ENCODE peak calls at places on chromosome 13, in nine cellular contexts. One of them, this sample, is unnamed.

GRCh38 chr13:74132152-74132767 is 1.9 kb downstream of the KLF12 start:
- DNase-seq in transverse colon: no peak
- DNase-seq in K562: no peak
- DNase-seq in SK-N-MC: no peak
- DNase-seq in breast epithelium: no peak
- DNase-seq in upper lobe of left lung: no peak
- DNase-seq in H1: no peak
- DNase-seq in sigmoid colon: no peak
- DNase-seq in stomach: no peak
- DNase-seq in this sample: no peak

GRCh38 chr13:50732712-50733111 is 110.8 kb downstream of the DLEU7 start:
- DNase-seq in H1: no peak
- DNase-seq in stomach: no peak
- DNase-seq in breast epithelium: no peak
- DNase-seq in sigmoid colon: no peak
- DNase-seq in K562: no peak
- DNase-seq in transverse colon: no peak
- DNase-seq in upper lobe of left lung: no peak
- DNase-seq in SK-N-MC: no peak
- DNase-seq in this sample: no peak

GRCh38 chr13:110089815-110090214 is 217.1 kb downstream of the COL4A1 start:
- DNase-seq in breast epithelium: no peak
- DNase-seq in SK-N-MC: no peak
- DNase-seq in transverse colon: no peak
- DNase-seq in sigmoid colon: no peak
- DNase-seq in K562: no peak
- DNase-seq in H1: no peak
- DNase-seq in upper lobe of left lung: no peak
- DNase-seq in stomach: no peak
- DNase-seq in this sample: no peak

GRCh38 chr13:113958373-113958772 is 15.5 kb downstream of the C13orf46 start:
- DNase-seq in H1: no peak
- DNase-seq in stomach: no peak
- DNase-seq in breast epithelium: no peak
- DNase-seq in upper lobe of left lung: no peak
- DNase-seq in K562: no peak
- DNase-seq in sigmoid colon: no peak
- DNase-seq in transverse colon: no peak
- DNase-seq in SK-N-MC: no peak
- DNase-seq in this sample: no peak

GRCh38 chr13:25654332-25654731 is 282.6 kb downstream of the ATP8A2 start:
- DNase-seq in stomach: no peak
- DNase-seq in SK-N-MC: no peak
- DNase-seq in upper lobe of left lung: no peak
- DNase-seq in K562: no peak
- DNase-seq in sigmoid colon: no peak
- DNase-seq in transverse colon: no peak
- DNase-seq in breast epithelium: no peak
- DNase-seq in H1: no peak
- DNase-seq in this sample: no peak

GRCh38 chr13:99182439-99182838 is 18.2 kb upstream of the UBAC2 start:
- DNase-seq in SK-N-MC: no peak
- DNase-seq in transverse colon: no peak
- DNase-seq in H1: no peak
- DNase-seq in sigmoid colon: no peak
- DNase-seq in stomach: no peak
- DNase-seq in breast epithelium: no peak
- DNase-seq in upper lobe of left lung: no peak
- DNase-seq in K562: no peak
- DNase-seq in this sample: no peak

GRCh38 chr13:110227864-110228643 is 78.9 kb downstream of the COL4A1 start:
- DNase-seq in stomach: no peak
- DNase-seq in H1: no peak
- DNase-seq in breast epithelium: no peak
- DNase-seq in sigmoid colon: no peak
- DNase-seq in upper lobe of left lung: no peak
- DNase-seq in transverse colon: no peak
- DNase-seq in K562: no peak
- DNase-seq in SK-N-MC: peak; percentile 78
- DNase-seq in this sample: no peak

GRCh38 chr13:73717632-73718031 is 416.6 kb downstream of the KLF12 start:
- DNase-seq in breast epithelium: no peak
- DNase-seq in H1: no peak
- DNase-seq in transverse colon: no peak
- DNase-seq in SK-N-MC: no peak
- DNase-seq in upper lobe of left lung: no peak
- DNase-seq in sigmoid colon: no peak
- DNase-seq in stomach: no peak
- DNase-seq in K562: no peak
- DNase-seq in this sample: no peak

GRCh38 chr13:23799945-23800344 is 89.3 kb downstream of the MIPEP start:
- DNase-seq in sigmoid colon: no peak
- DNase-seq in stomach: no peak
- DNase-seq in K562: no peak
- DNase-seq in breast epithelium: no peak
- DNase-seq in SK-N-MC: no peak
- DNase-seq in upper lobe of left lung: no peak
- DNase-seq in transverse colon: no peak
- DNase-seq in H1: no peak
- DNase-seq in this sample: no peak

GRCh38 chr13:96397807-96398206 is 307.9 kb downstream of the HS6ST3 start:
- DNase-seq in sigmoid colon: no peak
- DNase-seq in transverse colon: no peak
- DNase-seq in stomach: no peak
- DNase-seq in breast epithelium: no peak
- DNase-seq in K562: no peak
- DNase-seq in upper lobe of left lung: no peak
- DNase-seq in H1: no peak
- DNase-seq in SK-N-MC: no peak
- DNase-seq in this sample: no peak

GRCh38 chr13:107367258-107367657 is 799.3 kb upstream of the ARGLU1 start:
- DNase-seq in H1: no peak
- DNase-seq in stomach: no peak
- DNase-seq in upper lobe of left lung: no peak
- DNase-seq in transverse colon: no peak
- DNase-seq in SK-N-MC: no peak
- DNase-seq in sigmoid colon: no peak
- DNase-seq in K562: no peak
- DNase-seq in breast epithelium: no peak
- DNase-seq in this sample: no peak

GRCh38 chr13:66780814-66781213 is 449.3 kb downstream of the PCDH9 start:
- DNase-seq in H1: no peak
- DNase-seq in breast epithelium: no peak
- DNase-seq in transverse colon: no peak
- DNase-seq in sigmoid colon: no peak
- DNase-seq in stomach: no peak
- DNase-seq in K562: no peak
- DNase-seq in SK-N-MC: no peak
- DNase-seq in upper lobe of left lung: no peak
- DNase-seq in this sample: no peak

GRCh38 chr13:43573361-43573740 is 213.4 kb downstream of the ENOX1 start:
- DNase-seq in breast epithelium: no peak
- DNase-seq in upper lobe of left lung: no peak
- DNase-seq in SK-N-MC: no peak
- DNase-seq in H1: no peak
- DNase-seq in transverse colon: no peak
- DNase-seq in K562: no peak
- DNase-seq in stomach: no peak
- DNase-seq in sigmoid colon: no peak
- DNase-seq in this sample: no peak

GRCh38 chr13:109750376-109750775 is 36.0 kb downstream of the IRS2 start:
- DNase-seq in K562: no peak
- DNase-seq in stomach: no peak
- DNase-seq in H1: no peak
- DNase-seq in sigmoid colon: no peak
- DNase-seq in SK-N-MC: no peak
- DNase-seq in upper lobe of left lung: no peak
- DNase-seq in breast epithelium: no peak
- DNase-seq in transverse colon: no peak
- DNase-seq in this sample: no peak

GRCh38 chr13:46801831-46802230 is 4.9 kb upstream of the ESD start:
- DNase-seq in stomach: no peak
- DNase-seq in K562: no peak
- DNase-seq in upper lobe of left lung: no peak
- DNase-seq in SK-N-MC: no peak
- DNase-seq in sigmoid colon: no peak
- DNase-seq in H1: no peak
- DNase-seq in transverse colon: no peak
- DNase-seq in breast epithelium: no peak
- DNase-seq in this sample: no peak

GRCh38 chr13:30569901-30570576 is 47.7 kb upstream of the USPL1 start:
- DNase-seq in K562: peak; percentile 5
- DNase-seq in H1: peak; percentile 36
- DNase-seq in upper lobe of left lung: no peak
- DNase-seq in transverse colon: peak; percentile 13
- DNase-seq in sigmoid colon: peak; percentile 73
- DNase-seq in SK-N-MC: no peak
- DNase-seq in breast epithelium: peak; percentile 33
- DNase-seq in stomach: peak; percentile 35
- DNase-seq in this sample: no peak

GRCh38 chr13:62209539-62209938 is 793.9 kb upstream of the PCDH20 start:
- DNase-seq in SK-N-MC: no peak
- DNase-seq in upper lobe of left lung: no peak
- DNase-seq in breast epithelium: no peak
- DNase-seq in sigmoid colon: no peak
- DNase-seq in H1: no peak
- DNase-seq in K562: no peak
- DNase-seq in transverse colon: peak; percentile 8
- DNase-seq in stomach: no peak
- DNase-seq in this sample: no peak

GRCh38 chr13:80612804-80613203 is 271.9 kb upstream of the SPRY2 start:
- DNase-seq in H1: no peak
- DNase-seq in K562: no peak
- DNase-seq in sigmoid colon: no peak
- DNase-seq in transverse colon: no peak
- DNase-seq in breast epithelium: no peak
- DNase-seq in SK-N-MC: no peak
- DNase-seq in stomach: no peak
- DNase-seq in upper lobe of left lung: no peak
- DNase-seq in this sample: no peak
- H3K9me3 ChIP-seq in H1: no peaks in the 10 kb centered on the region
- H3K9me3 ChIP-seq in K562: no peaks in the 10 kb centered on the region
- H3K9me3 ChIP-seq in sigmoid colon: no peaks in the 10 kb centered on the region
- H3K9me3 ChIP-seq in transverse colon: no peaks in the 10 kb centered on the region
- H3K9me3 ChIP-seq in breast epithelium: no peaks in the 10 kb centered on the region
- H3K9me3 ChIP-seq in SK-N-MC: no peaks in the 10 kb centered on the region
- H3K9me3 ChIP-seq in stomach: no peaks in the 10 kb centered on the region
- H3K9me3 ChIP-seq in upper lobe of left lung: no peaks in the 10 kb centered on the region
- H3K9me3 ChIP-seq in this sample: no peaks in the 10 kb centered on the region

GRCh38 chr13:82847595-82847994 is 1034.7 kb downstream of the SLITRK1 start:
- DNase-seq in sigmoid colon: no peak
- DNase-seq in SK-N-MC: no peak
- DNase-seq in breast epithelium: no peak
- DNase-seq in stomach: no peak
- DNase-seq in H1: no peak
- DNase-seq in K562: no peak
- DNase-seq in transverse colon: no peak
- DNase-seq in upper lobe of left lung: no peak
- DNase-seq in this sample: no peak

GRCh38 chr13:82850644-82851043 is 1031.6 kb downstream of the SLITRK1 start:
- DNase-seq in breast epithelium: no peak
- DNase-seq in transverse colon: no peak
- DNase-seq in sigmoid colon: no peak
- DNase-seq in H1: no peak
- DNase-seq in K562: no peak
- DNase-seq in stomach: no peak
- DNase-seq in SK-N-MC: no peak
- DNase-seq in upper lobe of left lung: no peak
- DNase-seq in this sample: no peak

GRCh38 chr13:82848766-82849165 is 1033.5 kb downstream of the SLITRK1 start:
- DNase-seq in sigmoid colon: no peak
- DNase-seq in K562: no peak
- DNase-seq in transverse colon: no peak
- DNase-seq in breast epithelium: no peak
- DNase-seq in SK-N-MC: no peak
- DNase-seq in H1: no peak
- DNase-seq in stomach: no peak
- DNase-seq in upper lobe of left lung: no peak
- DNase-seq in this sample: no peak
- H3K4me3 ChIP-seq in sigmoid colon: no peak overlapping the region
- H3K4me3 ChIP-seq in K562: no peak overlapping the region
- H3K4me3 ChIP-seq in transverse colon: no peak overlapping the region
- H3K4me3 ChIP-seq in breast epithelium: no peak overlapping the region
- H3K4me3 ChIP-seq in SK-N-MC: no peak overlapping the region
- H3K4me3 ChIP-seq in H1: no peak overlapping the region
- H3K4me3 ChIP-seq in stomach: no peak overlapping the region
- H3K4me3 ChIP-seq in upper lobe of left lung: no peak overlapping the region
- H3K4me3 ChIP-seq in this sample: no peak overlapping the region

DNA sequence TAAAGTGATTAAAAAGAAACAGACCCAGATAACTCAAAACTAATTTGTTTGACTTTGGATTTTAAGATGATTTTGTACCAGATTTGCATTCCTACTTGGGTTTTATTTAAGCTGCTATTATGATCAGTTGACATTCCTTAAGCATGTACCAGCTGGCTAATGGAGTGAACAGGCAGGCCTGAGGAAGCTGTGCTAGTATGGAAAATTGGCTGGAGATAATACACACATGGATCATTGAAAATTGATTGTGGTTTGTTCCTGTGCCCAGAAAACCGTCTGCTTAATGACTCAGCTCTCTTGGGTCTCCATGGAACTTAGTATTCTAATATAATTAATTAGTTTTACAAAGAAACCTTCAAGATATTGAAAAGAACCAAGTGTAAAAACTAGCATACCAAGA is 22.6 kb downstream of the POLR1D start:
- DNase-seq in breast epithelium: peak; percentile 24
- DNase-seq in upper lobe of left lung: no peak
- DNase-seq in stomach: no peak
- DNase-seq in SK-N-MC: no peak
- DNase-seq in sigmoid colon: no peak
- DNase-seq in K562: no peak
- DNase-seq in H1: no peak
- DNase-seq in transverse colon: no peak
- DNase-seq in this sample: peak; percentile 18
- TF ChIP-seq POLR2AphosphoS5 in breast epithelium: no peak
- TF ChIP-seq POLR2AphosphoS5 in upper lobe of left lung: no peak
- TF ChIP-seq POLR2AphosphoS5 in stomach: no peak
- TF ChIP-seq POLR2AphosphoS5 in SK-N-MC: no peak
- TF ChIP-seq POLR2AphosphoS5 in sigmoid colon: no peak
- TF ChIP-seq POLR2AphosphoS5 in K562: no peak
- TF ChIP-seq POLR2AphosphoS5 in H1: no peak
- TF ChIP-seq POLR2AphosphoS5 in transverse colon: no peak
- TF ChIP-seq POLR2AphosphoS5 in this sample: peak; percentile 51

DNA sequence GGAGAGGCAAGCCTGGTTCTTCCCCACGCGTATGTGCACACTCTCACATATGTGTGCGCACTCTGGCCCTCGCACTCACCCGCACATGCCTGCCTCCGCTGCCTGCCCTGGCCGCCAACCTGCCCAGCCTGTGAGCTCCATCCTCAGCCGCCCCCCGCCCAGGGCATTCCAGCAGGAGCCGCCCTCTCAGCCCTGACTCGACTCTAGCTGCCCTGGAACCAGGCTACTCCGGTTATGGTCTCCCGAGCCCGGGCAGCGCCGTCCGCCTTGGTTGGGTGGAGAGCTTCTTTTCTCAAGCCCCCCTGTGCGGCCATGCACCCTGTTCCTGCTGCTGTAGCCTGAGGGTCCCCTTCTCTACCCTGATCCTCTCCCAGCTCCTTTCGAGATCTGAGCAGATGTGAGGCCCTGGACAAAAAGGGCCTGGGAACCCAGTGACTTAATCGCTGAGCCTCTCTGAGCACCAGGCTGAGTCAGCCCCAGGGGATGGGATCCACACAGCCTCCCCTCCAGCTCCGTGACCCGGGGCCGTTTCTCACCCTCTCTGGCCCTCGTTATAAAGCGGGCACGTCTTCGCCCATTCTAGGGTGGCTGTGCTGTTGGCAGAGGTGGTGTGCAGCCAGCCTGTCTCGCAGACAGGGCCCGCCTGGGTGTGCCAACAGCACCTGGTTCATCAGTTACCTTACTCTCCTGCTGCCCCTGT is 191.5 kb downstream of the TEX29 start:
- DNase-seq in transverse colon: no peak
- DNase-seq in upper lobe of left lung: no peak
- DNase-seq in breast epithelium: no peak
- DNase-seq in H1: no peak
- DNase-seq in K562: no peak
- DNase-seq in SK-N-MC: no peak
- DNase-seq in sigmoid colon: no peak
- DNase-seq in stomach: no peak
- DNase-seq in this sample: no peak
- H3K9me3 ChIP-seq in transverse colon: no peaks in the 10 kb centered on the region
- H3K9me3 ChIP-seq in upper lobe of left lung: no peaks in the 10 kb centered on the region
- H3K9me3 ChIP-seq in breast epithelium: no peaks in the 10 kb centered on the region
- H3K9me3 ChIP-seq in H1: no peaks in the 10 kb centered on the region
- H3K9me3 ChIP-seq in K562: no peaks in the 10 kb centered on the region
- H3K9me3 ChIP-seq in SK-N-MC: no peaks in the 10 kb centered on the region
- H3K9me3 ChIP-seq in sigmoid colon: no peaks in the 10 kb centered on the region
- H3K9me3 ChIP-seq in stomach: no peaks in the 10 kb centered on the region
- H3K9me3 ChIP-seq in this sample: no peaks in the 10 kb centered on the region

This sample was measured in prostate gland.